ENCODE peak calls at places on chromosomes 2 and 18, in four cellular contexts. One of them, this sample, is unnamed.

GRCh38 chr2:167988296-167988695 is 259.1 kb downstream of the STK39 start:
- DNase-seq in IMR-90: no peak
- DNase-seq in mesendoderm: no peak
- DNase-seq in H1: no peak
- DNase-seq in this sample: no peak

GRCh38 chr2:222572264-222572721 is 83.6 kb downstream of the FARSB start:
- DNase-seq in mesendoderm: no peak
- DNase-seq in H1: no peak
- DNase-seq in IMR-90: no peak
- DNase-seq in this sample: no peak

GRCh38 chr2:237566401-237567235 is at the start of gene PRLH:
- DNase-seq in mesendoderm: no peak
- DNase-seq in H1: peak
- DNase-seq in IMR-90: no peak
- DNase-seq in this sample: no peak

GRCh38 chr2:234843411-234843810 is 108.4 kb upstream of the SH3BP4 start:
- DNase-seq in mesendoderm: no peak
- DNase-seq in H1: no peak
- DNase-seq in IMR-90: no peak
- DNase-seq in this sample: no peak

GRCh38 chr2:204753841-204754240 is 208.6 kb downstream of the PARD3B start:
- DNase-seq in mesendoderm: peak
- DNase-seq in H1: no peak
- DNase-seq in IMR-90: peak
- DNase-seq in this sample: no peak

GRCh38 chr2:221895366-221896121 is 323.4 kb upstream of the EPHA4 start:
- DNase-seq in mesendoderm: no peak
- DNase-seq in H1: no peak
- DNase-seq in IMR-90: peak
- DNase-seq in this sample: no peak

GRCh38 chr2:118654945-118655344 is 192.5 kb downstream of the EN1 start:
- DNase-seq in H1: no peak
- DNase-seq in IMR-90: no peak
- DNase-seq in mesendoderm: no peak
- DNase-seq in this sample: no peak

GRCh38 chr18:51069885-51070284 is 39.9 kb downstream of the SMAD4 start:
- DNase-seq in mesendoderm: no peak
- DNase-seq in IMR-90: peak
- DNase-seq in H1: no peak
- DNase-seq in this sample: no peak

GRCh38 chr2:158181171-158181570 is 79.5 kb downstream of the UPP2 start:
- DNase-seq in H1: no peak
- DNase-seq in IMR-90: no peak
- DNase-seq in mesendoderm: no peak
- DNase-seq in this sample: no peak

GRCh38 chr2:227363756-227364155 is 15.3 kb downstream of the TM4SF20 start:
- DNase-seq in IMR-90: no peak
- DNase-seq in H1: no peak
- DNase-seq in mesendoderm: peak
- DNase-seq in this sample: no peak

GRCh38 chr18:13541621-13542519 is 184.5 kb downstream of the FAM210A start:
- DNase-seq in mesendoderm: no peak
- DNase-seq in IMR-90: no peak
- DNase-seq in H1: no peak
- DNase-seq in this sample: no peak

GRCh38 chr2:31428001-31428418 is 13.5 kb upstream of the XDH start:
- DNase-seq in mesendoderm: peak
- DNase-seq in IMR-90: peak
- DNase-seq in H1: peak
- DNase-seq in this sample: peak

GRCh38 chr2:63049291-63050185 is 1.1 kb upstream of the OTX1 start:
- DNase-seq in mesendoderm: peak
- DNase-seq in IMR-90: peak
- DNase-seq in H1: peak
- DNase-seq in this sample: peak

GRCh38 chr2:83394134-83394965 is 1064.7 kb downstream of the SUCLG1 start:
- DNase-seq in mesendoderm: no peak
- DNase-seq in IMR-90: no peak
- DNase-seq in H1: no peak
- DNase-seq in this sample: no peak

GRCh38 chr2:108921096-108922030 is 67.7 kb downstream of the EDAR start:
- DNase-seq in IMR-90: no peak
- DNase-seq in mesendoderm: no peak
- DNase-seq in H1: no peak
- DNase-seq in this sample: peak

GRCh38 chr2:229714080-229714735 is at the start of gene DNER:
- DNase-seq in mesendoderm: peak
- DNase-seq in IMR-90: no peak
- DNase-seq in H1: no peak
- DNase-seq in this sample: peak

GRCh38 chr2:180652794-180653193 is 327.6 kb upstream of the UBE2E3 start:
- DNase-seq in IMR-90: no peak
- DNase-seq in H1: no peak
- DNase-seq in mesendoderm: no peak
- DNase-seq in this sample: no peak

GRCh38 chr18:57918601-57919000 is 115.5 kb upstream of the ATP8B1 start:
- DNase-seq in mesendoderm: no peak
- DNase-seq in H1: no peak
- DNase-seq in IMR-90: no peak
- DNase-seq in this sample: no peak

GRCh38 chr2:75555701-75556100 is 5.0 kb downstream of the EVA1A start:
- DNase-seq in IMR-90: peak
- DNase-seq in mesendoderm: no peak
- DNase-seq in H1: no peak
- DNase-seq in this sample: no peak

GRCh38 chr2:241410739-241411176 is 54.7 kb downstream of the FARP2 start:
- DNase-seq in IMR-90: peak
- DNase-seq in mesendoderm: no peak
- DNase-seq in H1: no peak
- DNase-seq in this sample: no peak

GRCh38 chr2:64654993-64655666 is 1.4 kb upstream of the SERTAD2 start:
- DNase-seq in mesendoderm: no peak
- DNase-seq in H1: no peak
- DNase-seq in IMR-90: no peak
- DNase-seq in this sample: no peak

GRCh38 chr2:14234911-14235310 is 397.6 kb upstream of the LRATD1 start:
- DNase-seq in IMR-90: no peak
- DNase-seq in mesendoderm: no peak
- DNase-seq in H1: no peak
- DNase-seq in this sample: no peak

GRCh38 chr18:46335551-46336059 is 231.4 kb downstream of the HAUS1 start:
- DNase-seq in mesendoderm: peak
- DNase-seq in H1: peak
- DNase-seq in IMR-90: no peak
- DNase-seq in this sample: peak

GRCh38 chr2:85792783-85793441 is 39.1 kb downstream of the ATOH8 start:
- DNase-seq in IMR-90: peak
- DNase-seq in H1: no peak
- DNase-seq in mesendoderm: peak
- DNase-seq in this sample: no peak

DNA sequence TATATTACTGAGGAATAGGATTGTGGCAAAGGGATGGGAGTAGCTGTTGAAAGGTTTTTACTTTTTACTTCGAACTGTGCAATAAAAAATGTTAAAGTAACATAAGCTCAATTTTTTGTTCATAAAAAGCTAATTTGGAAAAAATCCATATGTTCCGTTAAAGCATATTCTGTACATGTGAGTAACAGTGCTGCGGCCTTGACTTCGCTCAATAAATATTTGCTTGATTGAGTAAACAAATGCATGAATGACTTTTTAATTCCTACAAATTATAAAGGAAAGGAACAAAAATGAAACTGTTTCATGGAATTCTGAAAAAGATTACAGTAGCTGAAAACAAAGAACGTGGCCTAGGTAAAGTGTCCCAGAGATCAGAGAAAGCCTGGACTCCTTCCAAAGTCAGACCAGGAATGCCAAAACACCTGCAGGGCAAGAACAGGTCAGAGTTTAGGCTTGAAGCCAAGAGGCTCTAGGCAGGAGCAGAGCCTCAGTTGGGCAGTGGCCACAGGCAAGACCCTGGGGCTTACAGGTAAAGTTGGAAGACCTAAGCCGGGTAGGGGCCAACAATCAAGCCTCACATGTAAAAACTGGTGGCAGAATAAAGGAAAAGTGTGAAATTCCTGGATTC is 44.3 kb upstream of the FIGN start:
- DNase-seq in H1: no peak
- DNase-seq in IMR-90: no peak
- DNase-seq in mesendoderm: peak
- DNase-seq in this sample: no peak
- H4K8ac ChIP-seq in H1: no peak
- H4K8ac ChIP-seq in IMR-90: no peak
- H4K8ac ChIP-seq in mesendoderm: no peak
- H4K8ac ChIP-seq in this sample: no peak

GRCh38 chr2:54336136-54336976 is 80.3 kb upstream of the TSPYL6 start:
- DNase-seq in mesendoderm: no peak
- DNase-seq in H1: no peak
- DNase-seq in IMR-90: peak
- DNase-seq in this sample: no peak
- H3K56ac ChIP-seq in mesendoderm: no peak
- H3K56ac ChIP-seq in H1: no peak
- H3K56ac ChIP-seq in IMR-90: peak
- H3K56ac ChIP-seq in this sample: no peak

GRCh38 chr2:11574176-11575046 is 40.6 kb downstream of the GREB1 start:
- DNase-seq in mesendoderm: no peak
- DNase-seq in H1: no peak
- DNase-seq in IMR-90: peak
- DNase-seq in this sample: no peak
- H4K8ac ChIP-seq in mesendoderm: no peak
- H4K8ac ChIP-seq in H1: no peak
- H4K8ac ChIP-seq in IMR-90: peak
- H4K8ac ChIP-seq in this sample: no peak

GRCh38 chr18:78296152-78296551 is 683.5 kb upstream of the SALL3 start:
- DNase-seq in IMR-90: no peak
- DNase-seq in mesendoderm: no peak
- DNase-seq in H1: no peak
- DNase-seq in this sample: no peak

GRCh38 chr18:78295271-78295670 is 684.3 kb upstream of the SALL3 start:
- DNase-seq in mesendoderm: no peak
- DNase-seq in IMR-90: no peak
- DNase-seq in H1: no peak
- DNase-seq in this sample: no peak

GRCh38 chr18:78292602-78293001 is 687.0 kb upstream of the SALL3 start:
- DNase-seq in mesendoderm: no peak
- DNase-seq in H1: no peak
- DNase-seq in IMR-90: no peak
- DNase-seq in this sample: no peak

GRCh38 chr18:78293940-78294401 is 685.6 kb upstream of the SALL3 start:
- DNase-seq in IMR-90: no peak
- DNase-seq in H1: no peak
- DNase-seq in mesendoderm: peak
- DNase-seq in this sample: no peak

GRCh38 chr18:78293516-78293915 is 686.1 kb upstream of the SALL3 start:
- DNase-seq in H1: peak
- DNase-seq in IMR-90: no peak
- DNase-seq in mesendoderm: peak
- DNase-seq in this sample: no peak
- H3K56ac ChIP-seq in H1: no peak
- H3K56ac ChIP-seq in IMR-90: no peak
- H3K56ac ChIP-seq in mesendoderm: peak
- H3K56ac ChIP-seq in this sample: no peak

DNA sequence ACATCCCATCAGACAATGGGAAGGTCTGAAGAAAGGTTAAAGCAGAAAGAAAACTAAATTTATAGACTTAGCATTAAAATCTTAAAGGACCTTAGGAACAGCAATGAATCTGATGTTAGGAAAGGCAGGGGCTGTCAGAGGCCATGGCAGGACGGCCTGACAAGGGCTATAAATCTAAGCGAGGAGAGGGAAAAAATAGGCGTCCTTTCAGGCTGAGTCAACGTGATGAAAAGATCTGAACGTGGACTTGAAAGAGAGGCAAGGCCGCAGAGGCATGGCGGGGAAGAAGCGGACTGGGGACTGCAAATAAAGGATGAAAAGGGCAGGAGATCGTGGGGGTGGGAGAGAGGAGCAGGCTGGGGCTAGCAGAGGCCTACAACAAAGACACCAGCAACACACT is 145.5 kb downstream of the NRP2 start:
- DNase-seq in mesendoderm: no peak
- DNase-seq in IMR-90: no peak
- DNase-seq in H1: no peak
- DNase-seq in this sample: no peak
- H4K8ac ChIP-seq in mesendoderm: no peak
- H4K8ac ChIP-seq in IMR-90: no peak
- H4K8ac ChIP-seq in H1: no peak
- H4K8ac ChIP-seq in this sample: no peak

GRCh38 chr2:240298316-240298790 is 137.1 kb upstream of the GPC1 start:
- DNase-seq in mesendoderm: no peak
- DNase-seq in H1: no peak
- DNase-seq in IMR-90: no peak
- DNase-seq in this sample: no peak
- H3K56ac ChIP-seq in mesendoderm: no peak
- H3K56ac ChIP-seq in H1: no peak
- H3K56ac ChIP-seq in IMR-90: no peak
- H3K56ac ChIP-seq in this sample: no peak

GRCh38 chr2:183123117-183123958 is 905 bp upstream of the NUP35 start:
- DNase-seq in mesendoderm: no peak
- DNase-seq in H1: no peak
- DNase-seq in IMR-90: peak
- DNase-seq in this sample: no peak
- H4K8ac ChIP-seq in mesendoderm: no peak
- H4K8ac ChIP-seq in H1: peak
- H4K8ac ChIP-seq in IMR-90: peak
- H4K8ac ChIP-seq in this sample: no peak

DNA sequence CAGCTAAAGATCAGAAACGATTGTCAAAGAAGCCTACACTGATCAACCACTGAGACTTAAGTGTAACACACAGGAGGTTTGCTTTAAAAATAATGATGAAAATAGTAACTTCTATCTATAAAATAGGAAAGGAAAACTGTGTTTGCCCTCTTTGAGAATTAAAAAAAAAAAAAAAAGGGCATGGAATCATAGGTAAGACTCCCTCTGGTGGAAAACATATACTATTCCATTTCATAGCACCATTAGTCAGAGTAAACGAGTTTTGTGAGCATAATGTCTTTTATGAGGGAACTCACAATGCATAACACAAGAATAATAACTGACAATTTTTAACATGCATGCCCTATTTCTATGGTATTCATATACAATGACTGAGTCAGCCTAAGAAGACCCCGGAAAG is 36.3 kb downstream of the SLC35F5 start:
- DNase-seq in H1: no peak
- DNase-seq in mesendoderm: peak
- DNase-seq in IMR-90: peak
- DNase-seq in this sample: no peak
- H3K56ac ChIP-seq in H1: no peak
- H3K56ac ChIP-seq in mesendoderm: no peak
- H3K56ac ChIP-seq in IMR-90: no peak
- H3K56ac ChIP-seq in this sample: no peak

DNA sequence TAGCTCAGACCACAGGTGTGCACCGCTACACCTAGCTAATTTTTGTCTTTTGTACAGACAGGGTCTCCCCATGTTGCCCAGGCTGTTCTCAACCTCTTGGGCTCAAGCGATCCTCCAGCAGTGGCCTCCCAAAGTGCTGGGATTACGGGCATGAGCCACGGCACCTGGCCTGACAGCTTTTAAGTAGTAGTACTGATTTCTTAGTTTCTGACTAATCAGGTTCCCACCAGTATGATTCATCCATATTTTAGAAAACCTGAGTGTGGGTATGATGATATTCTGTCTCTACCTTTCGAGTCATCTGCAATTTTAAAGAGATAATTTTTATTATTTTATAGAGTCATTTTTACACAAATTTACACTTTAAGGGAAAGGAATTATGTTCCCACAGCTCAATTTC is 46.4 kb upstream of the GULP1 start:
- DNase-seq in mesendoderm: no peak
- DNase-seq in IMR-90: no peak
- DNase-seq in H1: no peak
- DNase-seq in this sample: no peak
- H4K8ac ChIP-seq in mesendoderm: peak
- H4K8ac ChIP-seq in IMR-90: no peak
- H4K8ac ChIP-seq in H1: no peak
- H4K8ac ChIP-seq in this sample: peak